ENCODE peak calls at places on chromosomes 3 and 15, in six cellular contexts. E is NCI-H1105, G is NCI-H524, X is hepatocyte, M is NCI-H510A, H is bronchial epithelial cell. U is an unnamed sample.

GRCh38 chr15:90594297-90594696 is 64.6 kb downstream of the CRTC3 start:
- DNase-seq in E (no peak), H (peak; percentile 80), G (no peak), X (no peak), M (peak; percentile 61), U (peak; percentile 93)

GRCh38 chr3:10344147-10344943 is 23.4 kb upstream of the SEC13 start:
- DNase-seq in M (no peak), X (peak; percentile 62), G (no peak), H (peak; percentile 37), E (no peak), U (no peak)

GRCh38 chr15:57686657-57687056 is 19.9 kb upstream of the POLR2M start:
- DNase-seq in M (no peak), G (no peak), E (no peak), X (no peak), H (no peak), U (no peak)

GRCh38 chr3:12995389-12996180 is 77.6 kb downstream of the IQSEC1 start:
- DNase-seq in G (no peak), E (no peak), M (no peak), X (no peak), H (no peak), U (no peak)

GRCh38 chr3:188453431-188454384 is 299.8 kb downstream of the LPP start:
- DNase-seq in E (no peak), G (no peak), X (no peak), M (no peak), H (no peak), U (no peak)

GRCh38 chr3:13265016-13265415 is 155.1 kb downstream of the NUP210 start:
- DNase-seq in G (no peak), E (no peak), H (no peak), M (no peak), X (no peak), U (no peak)

GRCh38 chr3:11132861-11133260 is 21.4 kb upstream of the HRH1 start:
- DNase-seq in X (no peak), E (no peak), M (no peak), H (no peak), G (no peak), U (no peak)

GRCh38 chr3:51382076-51382745 is 2.9 kb upstream of the MANF start:
- DNase-seq in X (no peak), G (no peak), H (no peak), E (no peak), M (no peak), U (no peak)

GRCh38 chr3:125398952-125399351 is 23.8 kb upstream of the ZNF148 start:
- DNase-seq in G (no peak), E (no peak), M (no peak), X (peak; percentile 13), H (peak; percentile 20), U (no peak)

GRCh38 chr3:18086078-18086477 is 339.1 kb downstream of the SATB1 start:
- DNase-seq in M (no peak), H (no peak), E (no peak), G (no peak), X (no peak), U (no peak)

GRCh38 chr3:103337179-103337845 is 902.5 kb downstream of the ZPLD1 start:
- DNase-seq in X (no peak), M (no peak), G (no peak), H (no peak), E (peak; percentile 78), U (no peak)

GRCh38 chr15:38147246-38147645 is 105.4 kb upstream of the SPRED1 start:
- DNase-seq in E (no peak), M (no peak), X (peak; percentile 26), G (no peak), H (no peak), U (no peak)

GRCh38 chr3:38627956-38628355 is 21.5 kb downstream of the SCN5A start:
- DNase-seq in G (no peak), H (no peak), M (no peak), E (no peak), X (no peak), U (no peak)

GRCh38 chr3:183555541-183556081 is at the start of gene KLHL6:
- DNase-seq in E (no peak), H (no peak), X (no peak), M (no peak), G (no peak), U (no peak)

GRCh38 chr3:39125837-39126500 is 18.5 kb downstream of the TTC21A start:
- DNase-seq in H (peak; percentile 72), G (no peak), E (no peak), M (no peak), X (no peak), U (no peak)

GRCh38 chr3:1805331-1805730 is 293.3 kb upstream of the CNTN4 start:
- DNase-seq in G (no peak), M (no peak), E (no peak), H (peak; percentile 9), X (no peak), U (no peak)

GRCh38 chr3:109346099-109346498 is 8.8 kb upstream of the DPPA4 start:
- DNase-seq in E (no peak), M (no peak), X (no peak), H (no peak), G (no peak), U (no peak)

GRCh38 chr15:55694652-55695150 is 48.3 kb downstream of the PRTG start:
- DNase-seq in H (peak; percentile 7), X (peak; percentile 59), G (peak; percentile 54), M (no peak), E (no peak), U (no peak)

GRCh38 chr15:72342385-72342784 is 22.4 kb upstream of the CELF6 start:
- DNase-seq in M (no peak), H (peak; percentile 32), E (peak; percentile 4), G (peak; percentile 48), X (peak; percentile 30), U (no peak)

GRCh38 chr3:139772539-139773500 is 95.0 kb upstream of the NMNAT3 start:
- DNase-seq in E (no peak), H (peak; percentile 69), X (no peak), M (no peak), G (no peak), U (no peak)

GRCh38 chr3:142278451-142278850 is 53.1 kb upstream of the GK5 start:
- DNase-seq in G (no peak), E (no peak), H (no peak), M (no peak), X (no peak), U (no peak)

GRCh38 chr3:143573904-143574303 is 274.4 kb downstream of the SLC9A9 start:
- DNase-seq in H (no peak), X (no peak), M (no peak), G (no peak), E (no peak), U (no peak)

GRCh38 chr15:41501961-41502786 is 8.5 kb downstream of the ITPKA start:
- DNase-seq in M (no peak), E (no peak), X (no peak), H (no peak), G (no peak), U (no peak)

GRCh38 chr3:195751584-195751983 is 30.8 kb downstream of the MUC20 start:
- DNase-seq in E (no peak), H (no peak), G (no peak), X (peak; percentile 49), M (peak; percentile 73), U (no peak)

GRCh38 chr15:100958326-100959065 is 39.3 kb downstream of the LRRK1 start:
- DNase-seq in E (no peak), G (no peak), X (no peak), M (no peak), H (peak; percentile 58), U (no peak)

GRCh38 chr3:187945374-187945773 is 200.1 kb upstream of the BCL6 start:
- DNase-seq in X (no peak), M (no peak), G (no peak), H (no peak), E (no peak), U (no peak)

U was measured in thoracic aorta.